ENCODE peak calls at places on chromosome 14, in five cellular contexts. One of them, this sample, is unnamed.

GRCh38 chr14:100582496-100583165 is 4.6 kb downstream of the BEGAIN start:
- DNase-seq in iPS DF 6.9: no peak
- DNase-seq in lung: no peak
- DNase-seq in brain microvascular endothelial cell: no peak
- DNase-seq in endothelial cell: no peak
- DNase-seq in this sample: no peak

GRCh38 chr14:31596691-31597090 is 35.5 kb downstream of the NUBPL start:
- DNase-seq in endothelial cell: no peak
- DNase-seq in lung: no peak
- DNase-seq in brain microvascular endothelial cell: no peak
- DNase-seq in iPS DF 6.9: no peak
- DNase-seq in this sample: no peak

GRCh38 chr14:97456958-97457357 is 659.8 kb downstream of the VRK1 start:
- DNase-seq in brain microvascular endothelial cell: no peak
- DNase-seq in lung: no peak
- DNase-seq in iPS DF 6.9: no peak
- DNase-seq in endothelial cell: no peak
- DNase-seq in this sample: no peak

GRCh38 chr14:103558071-103558882 is 4.2 kb downstream of the BAG5 start:
- DNase-seq in iPS DF 6.9: no peak
- DNase-seq in endothelial cell: no peak
- DNase-seq in lung: no peak
- DNase-seq in brain microvascular endothelial cell: no peak
- DNase-seq in this sample: no peak

GRCh38 chr14:74468513-74468912 is 24.6 kb downstream of the NPC2 start:
- DNase-seq in endothelial cell: no peak
- DNase-seq in iPS DF 6.9: no peak
- DNase-seq in lung: no peak
- DNase-seq in brain microvascular endothelial cell: no peak
- DNase-seq in this sample: no peak

GRCh38 chr14:100603341-100604125 is 16.3 kb upstream of the BEGAIN start:
- DNase-seq in iPS DF 6.9: no peak
- DNase-seq in endothelial cell: no peak
- DNase-seq in lung: no peak
- DNase-seq in brain microvascular endothelial cell: no peak
- DNase-seq in this sample: no peak

GRCh38 chr14:38964630-38965029 is 138.4 kb downstream of the SEC23A start:
- DNase-seq in endothelial cell: no peak
- DNase-seq in lung: no peak
- DNase-seq in iPS DF 6.9: no peak
- DNase-seq in brain microvascular endothelial cell: peak
- DNase-seq in this sample: no peak

GRCh38 chr14:22538671-22539228 is 50.3 kb downstream of the DAD1 start:
- DNase-seq in brain microvascular endothelial cell: no peak
- DNase-seq in iPS DF 6.9: no peak
- DNase-seq in endothelial cell: no peak
- DNase-seq in lung: no peak
- DNase-seq in this sample: no peak

GRCh38 chr14:104223101-104223809 is 84.9 kb downstream of the KIF26A start:
- DNase-seq in lung: no peak
- DNase-seq in iPS DF 6.9: no peak
- DNase-seq in brain microvascular endothelial cell: no peak
- DNase-seq in endothelial cell: peak
- DNase-seq in this sample: no peak

GRCh38 chr14:28656704-28657255 is 109.8 kb upstream of the FOXG1 start:
- DNase-seq in iPS DF 6.9: no peak
- DNase-seq in brain microvascular endothelial cell: no peak
- DNase-seq in lung: no peak
- DNase-seq in endothelial cell: no peak
- DNase-seq in this sample: no peak

GRCh38 chr14:32826404-32827082 is 112.1 kb upstream of the NPAS3 start:
- DNase-seq in iPS DF 6.9: no peak
- DNase-seq in brain microvascular endothelial cell: peak
- DNase-seq in lung: no peak
- DNase-seq in endothelial cell: no peak
- DNase-seq in this sample: peak

GRCh38 chr14:101492716-101493115 is 68.6 kb upstream of the DIO3 start:
- DNase-seq in endothelial cell: no peak
- DNase-seq in brain microvascular endothelial cell: no peak
- DNase-seq in lung: no peak
- DNase-seq in iPS DF 6.9: no peak
- DNase-seq in this sample: no peak

GRCh38 chr14:100290607-100291304 is 15.5 kb downstream of the SLC25A29 start:
- DNase-seq in lung: no peak
- DNase-seq in brain microvascular endothelial cell: no peak
- DNase-seq in iPS DF 6.9: no peak
- DNase-seq in endothelial cell: no peak
- DNase-seq in this sample: no peak

GRCh38 chr14:105853089-105853906 is 326.9 kb downstream of the TMEM121 start:
- DNase-seq in endothelial cell: no peak
- DNase-seq in iPS DF 6.9: no peak
- DNase-seq in brain microvascular endothelial cell: no peak
- DNase-seq in lung: no peak
- DNase-seq in this sample: no peak

GRCh38 chr14:93137864-93138263 is 22.1 kb upstream of the ITPK1 start:
- DNase-seq in iPS DF 6.9: no peak
- DNase-seq in brain microvascular endothelial cell: no peak
- DNase-seq in endothelial cell: no peak
- DNase-seq in lung: peak
- DNase-seq in this sample: peak

GRCh38 chr14:54109521-54110120 is 153.0 kb upstream of the BMP4 start:
- DNase-seq in iPS DF 6.9: no peak
- DNase-seq in endothelial cell: no peak
- DNase-seq in lung: no peak
- DNase-seq in brain microvascular endothelial cell: no peak
- DNase-seq in this sample: no peak

GRCh38 chr14:72776701-72777255 is 117.1 kb downstream of the DPF3 start:
- DNase-seq in endothelial cell: no peak
- DNase-seq in iPS DF 6.9: no peak
- DNase-seq in lung: peak
- DNase-seq in brain microvascular endothelial cell: no peak
- DNase-seq in this sample: no peak

GRCh38 chr14:93898731-93899130 is 28.4 kb upstream of the FAM181A start:
- DNase-seq in endothelial cell: no peak
- DNase-seq in lung: no peak
- DNase-seq in iPS DF 6.9: no peak
- DNase-seq in brain microvascular endothelial cell: no peak
- DNase-seq in this sample: no peak

GRCh38 chr14:101084436-101084826 is 180.9 kb upstream of the RTL1 start:
- DNase-seq in brain microvascular endothelial cell: no peak
- DNase-seq in lung: no peak
- DNase-seq in iPS DF 6.9: no peak
- DNase-seq in endothelial cell: no peak
- DNase-seq in this sample: no peak

GRCh38 chr14:103157969-103158368 is 34.7 kb downstream of the TNFAIP2 start:
- DNase-seq in lung: no peak
- DNase-seq in brain microvascular endothelial cell: no peak
- DNase-seq in iPS DF 6.9: no peak
- DNase-seq in endothelial cell: no peak
- DNase-seq in this sample: no peak

GRCh38 chr14:75875958-75876357 is 105.8 kb downstream of the TGFB3 start:
- DNase-seq in brain microvascular endothelial cell: no peak
- DNase-seq in lung: no peak
- DNase-seq in iPS DF 6.9: no peak
- DNase-seq in endothelial cell: no peak
- DNase-seq in this sample: no peak

GRCh38 chr14:82604819-82605218 is 1071.2 kb upstream of the SEL1L start:
- DNase-seq in lung: no peak
- DNase-seq in iPS DF 6.9: no peak
- DNase-seq in brain microvascular endothelial cell: no peak
- DNase-seq in endothelial cell: no peak
- DNase-seq in this sample: no peak

GRCh38 chr14:61315288-61315687 is 6.1 kb upstream of the PRKCH start:
- DNase-seq in lung: no peak
- DNase-seq in iPS DF 6.9: no peak
- DNase-seq in brain microvascular endothelial cell: no peak
- DNase-seq in endothelial cell: no peak
- DNase-seq in this sample: no peak

GRCh38 chr14:54435500-54435981 is 5.6 kb downstream of the CNIH1 start:
- DNase-seq in brain microvascular endothelial cell: peak
- DNase-seq in endothelial cell: no peak
- DNase-seq in iPS DF 6.9: no peak
- DNase-seq in lung: no peak
- DNase-seq in this sample: no peak

GRCh38 chr14:24143511-24143910 is 2.1 kb upstream of the EMC9 start:
- DNase-seq in endothelial cell: no peak
- DNase-seq in brain microvascular endothelial cell: peak
- DNase-seq in lung: no peak
- DNase-seq in iPS DF 6.9: no peak
- DNase-seq in this sample: no peak

GRCh38 chr14:70357557-70357956 is 1.9 kb downstream of the COX16 start:
- DNase-seq in endothelial cell: no peak
- DNase-seq in lung: no peak
- DNase-seq in iPS DF 6.9: no peak
- DNase-seq in brain microvascular endothelial cell: no peak
- DNase-seq in this sample: no peak

GRCh38 chr14:96639550-96639949 is 137.4 kb downstream of the PAPOLA start:
- DNase-seq in brain microvascular endothelial cell: no peak
- DNase-seq in iPS DF 6.9: no peak
- DNase-seq in lung: peak
- DNase-seq in endothelial cell: no peak
- DNase-seq in this sample: peak

GRCh38 chr14:39366460-39367386 is 65.5 kb downstream of the FBXO33 start:
- DNase-seq in endothelial cell: no peak
- DNase-seq in brain microvascular endothelial cell: no peak
- DNase-seq in iPS DF 6.9: no peak
- DNase-seq in lung: no peak
- DNase-seq in this sample: no peak

GRCh38 chr14:64755661-64756265 is 51.5 kb downstream of the PLEKHG3 start:
- DNase-seq in iPS DF 6.9: no peak
- DNase-seq in endothelial cell: no peak
- DNase-seq in brain microvascular endothelial cell: peak
- DNase-seq in lung: no peak
- DNase-seq in this sample: no peak

GRCh38 chr14:54133896-54134295 is 177.3 kb upstream of the BMP4 start:
- DNase-seq in iPS DF 6.9: no peak
- DNase-seq in brain microvascular endothelial cell: peak
- DNase-seq in lung: peak
- DNase-seq in endothelial cell: no peak
- DNase-seq in this sample: no peak

GRCh38 chr14:39203659-39204606 is 28.9 kb downstream of the PNN start:
- DNase-seq in iPS DF 6.9: no peak
- DNase-seq in brain microvascular endothelial cell: no peak
- DNase-seq in lung: no peak
- DNase-seq in endothelial cell: no peak
- DNase-seq in this sample: no peak

GRCh38 chr14:83975435-83976222 is 1554.3 kb upstream of the FLRT2 start:
- DNase-seq in brain microvascular endothelial cell: peak
- DNase-seq in iPS DF 6.9: no peak
- DNase-seq in endothelial cell: no peak
- DNase-seq in lung: no peak
- DNase-seq in this sample: no peak

GRCh38 chr14:90443161-90444076 is 46.6 kb downstream of the CALM1 start:
- DNase-seq in iPS DF 6.9: no peak
- DNase-seq in brain microvascular endothelial cell: no peak
- DNase-seq in lung: no peak
- DNase-seq in endothelial cell: no peak
- DNase-seq in this sample: no peak